ENCODE peak calls at places on chromosomes 6 and 20, in six cellular contexts. N is GM20000, V is right cardiac atrium, H is lung, O is NCI-H1092 treated with DMSO at 0.1 percent for 48 hours, T is choroid plexus epithelial cell. K is an unnamed sample.

GRCh38 chr20:45950330-45950646 is 15.8 kb downstream of the PCIF1 start:
- DNase-seq in N (no peak), V (no peak), H (no peak), O (no peak), T (no peak), K (no peak)

GRCh38 chr6:18053071-18053475 is 65.6 kb upstream of the KIF13A start:
- DNase-seq in N (no peak), V (no peak), H (peak), O (no peak), T (no peak), K (no peak)

GRCh38 chr20:62618622-62619529 is 23.4 kb upstream of the SLCO4A1 start:
- DNase-seq in N (peak), V (peak), H (no peak), O (no peak), T (no peak), K (no peak)

GRCh38 chr6:3961581-3962225 is 112.5 kb downstream of the FAM50B start:
- DNase-seq in N (no peak), V (no peak), H (no peak), O (no peak), T (peak), K (no peak)

GRCh38 chr20:23907579-23907978 is 28.0 kb upstream of the CST5 start:
- DNase-seq in N (no peak), V (no peak), H (no peak), O (no peak), T (no peak), K (no peak)

GRCh38 chr6:166752097-166752496 is 125.0 kb upstream of the RPS6KA2 start:
- DNase-seq in N (peak), V (no peak), H (no peak), O (no peak), T (no peak), K (no peak)

GRCh38 chr20:14335122-14335521 is 2.3 kb downstream of the FLRT3 start:
- DNase-seq in N (no peak), V (no peak), H (no peak), O (no peak), T (no peak), K (no peak)

GRCh38 chr6:140858381-140858971 is 1274.2 kb upstream of the GJE1 start:
- DNase-seq in N (no peak), V (no peak), H (no peak), O (no peak), T (no peak), K (no peak)

GRCh38 chr20:32571566-32571965 is 13.6 kb downstream of the NOL4L start:
- DNase-seq in N (no peak), V (no peak), H (no peak), O (no peak), T (no peak), K (no peak)

GRCh38 chr6:7904654-7905319 is 5.8 kb downstream of the TXNDC5 start:
- DNase-seq in N (no peak), V (no peak), H (no peak), O (no peak), T (no peak), K (no peak)

GRCh38 chr20:5463007-5463686 is 146.4 kb upstream of the PROKR2 start:
- DNase-seq in N (no peak), V (no peak), H (no peak), O (peak), T (peak), K (peak)

GRCh38 chr6:157713451-157714152 is 109.4 kb upstream of the SNX9 start:
- DNase-seq in N (no peak), V (no peak), H (no peak), O (no peak), T (no peak), K (no peak)

GRCh38 chr6:135586844-135587243 is 89.3 kb upstream of the AHI1 start:
- DNase-seq in N (peak), V (no peak), H (peak), O (no peak), T (peak), K (no peak)

GRCh38 chr6:32195902-32196681 is 3.6 kb upstream of the GPSM3 start:
- DNase-seq in N (peak), V (peak), H (peak), O (peak), T (peak), K (peak)

GRCh38 chr6:157281570-157281969 is 41.7 kb downstream of the TMEM242 start:
- DNase-seq in N (no peak), V (peak), H (no peak), O (no peak), T (no peak), K (peak)

GRCh38 chr20:51586005-51586440 is 43.5 kb upstream of the NFATC2 start:
- DNase-seq in N (no peak), V (no peak), H (no peak), O (no peak), T (peak), K (no peak)

GRCh38 chr6:75199856-75200255 is 6.0 kb downstream of the COL12A1 start:
- DNase-seq in N (no peak), V (no peak), H (no peak), O (no peak), T (no peak), K (no peak)

GRCh38 chr6:30446259-30446658 is 43.0 kb upstream of the HLA-E start:
- DNase-seq in N (no peak), V (no peak), H (no peak), O (no peak), T (no peak), K (no peak)

GRCh38 chr6:12957321-12958051 is 240.9 kb downstream of the PHACTR1 start:
- DNase-seq in N (peak), V (peak), H (peak), O (peak), T (peak), K (peak)

GRCh38 chr20:8787090-8787489 is 281.8 kb upstream of the PLCB4 start:
- DNase-seq in N (no peak), V (no peak), H (no peak), O (no peak), T (no peak), K (no peak)

GRCh38 chr6:125844989-125845388 is 54.2 kb downstream of the NCOA7 start:
- DNase-seq in N (no peak), V (peak), H (no peak), O (no peak), T (no peak), K (peak)

GRCh38 chr6:119351005-119351394 is 1.4 kb upstream of the MAN1A1 start:
- DNase-seq in N (peak), V (no peak), H (no peak), O (peak), T (peak), K (peak)

GRCh38 chr6:32127409-32127716 is 683 bp downstream of the ATF6B start:
- DNase-seq in N (no peak), V (no peak), H (no peak), O (no peak), T (no peak), K (no peak)

GRCh38 chr6:149026530-149026942 is 279.7 kb downstream of the UST start:
- DNase-seq in N (no peak), V (no peak), H (no peak), O (peak), T (peak), K (peak)

GRCh38 chr6:159977242-159978214 is 8.6 kb downstream of the IGF2R start:
- DNase-seq in N (no peak), V (peak), H (no peak), O (no peak), T (peak), K (no peak)

GRCh38 chr20:31860431-31861345 is 9.6 kb downstream of the DUSP15 start:
- DNase-seq in N (no peak), V (peak), H (no peak), O (no peak), T (no peak), K (peak)

GRCh38 chr20:50719328-50719727 is 12.1 kb upstream of the PARD6B start:
- DNase-seq in N (no peak), V (no peak), H (no peak), O (no peak), T (no peak), K (no peak)

GRCh38 chr6:127737009-127737486 is 160.1 kb downstream of the C6orf58 start:
- DNase-seq in N (peak), V (no peak), H (peak), O (peak), T (peak), K (peak)

GRCh38 chr6:150987371-150987828 is 121.9 kb downstream of the MTHFD1L start:
- DNase-seq in N (peak), V (no peak), H (no peak), O (no peak), T (peak), K (no peak)

GRCh38 chr6:95687839-95688238 is 110.5 kb downstream of the MANEA start:
- DNase-seq in N (no peak), V (no peak), H (no peak), O (peak), T (no peak), K (no peak)

GRCh38 chr6:137303436-137303835 is 84.3 kb upstream of the IFNGR1 start:
- DNase-seq in N (no peak), V (no peak), H (no peak), O (no peak), T (peak), K (no peak)

GRCh38 chr6:3442444-3443220 is 14.2 kb downstream of the SLC22A23 start:
- DNase-seq in N (no peak), V (no peak), H (no peak), O (no peak), T (peak), K (no peak)